ENCODE peak calls at places on chromosomes 7 and 10, in nine cellular contexts. G is esophagus squamous epithelium, N is mesenteric fat pad, F is epithelial cell of esophagus, S is HEK293T, K is T follicular helper cell, A is HS-27A, J is Kasumi-1, D is GM12865. E is an unnamed sample.

GRCh38 chr10:14056545-14057332 is 274.0 kb downstream of the FRMD4A start:
- DNase-seq in F (peak), A (no peak), D (no peak), K (no peak), J (no peak), N (no peak), G (no peak), S (no peak), E (peak)

GRCh38 chr7:13017325-13017853 is 330.0 kb downstream of the ARL4A start:
- DNase-seq in D (no peak), J (no peak), F (peak), A (no peak), G (no peak), K (no peak), N (no peak), S (no peak), E (peak)

GRCh38 chr7:30348083-30348560 is 63.7 kb downstream of the ZNRF2 start:
- DNase-seq in A (peak), K (peak), F (peak), N (no peak), D (peak), G (no peak), J (peak), S (no peak), E (peak)

GRCh38 chr7:16428672-16429071 is 7.3 kb upstream of the CRPPA start:
- DNase-seq in N (no peak), K (no peak), D (no peak), S (no peak), G (no peak), J (peak), A (peak), F (peak), E (no peak)

GRCh38 chr7:101804087-101804631 is 13.3 kb upstream of the CUX1 start:
- DNase-seq in K (peak), J (no peak), N (peak), S (no peak), A (no peak), G (no peak), F (peak), D (peak), E (peak)

GRCh38 chr10:44195120-44196007 is 189.5 kb downstream of the CXCL12 start:
- DNase-seq in A (peak), J (peak), F (no peak), N (no peak), S (no peak), K (no peak), D (no peak), G (no peak), E (no peak)

GRCh38 chr10:58810751-58811150 is 298.1 kb downstream of the BICC1 start:
- DNase-seq in A (no peak), K (no peak), N (no peak), S (no peak), J (no peak), G (no peak), F (peak), D (no peak), E (no peak)

GRCh38 chr10:43264324-43264986 is 2.4 kb downstream of the RASGEF1A start:
- DNase-seq in G (no peak), N (no peak), D (no peak), K (no peak), F (no peak), A (no peak), S (peak), J (no peak), E (no peak)

GRCh38 chr7:128833148-128833938 is 3.1 kb downstream of the FLNC start:
- DNase-seq in N (no peak), G (no peak), K (no peak), J (peak), F (peak), S (no peak), A (no peak), D (no peak), E (peak)

GRCh38 chr7:33905389-33906032 is at the start of gene BMPER:
- DNase-seq in D (no peak), G (no peak), A (no peak), J (no peak), K (no peak), N (no peak), F (peak), S (peak), E (peak)

GRCh38 chr10:97960269-97960869 is 70.1 kb downstream of the CRTAC1 start:
- DNase-seq in A (no peak), D (no peak), N (no peak), G (no peak), S (no peak), F (no peak), K (no peak), J (no peak), E (no peak)

GRCh38 chr7:1156782-1157535 is 3.0 kb downstream of the ZFAND2A start:
- DNase-seq in J (no peak), D (no peak), N (no peak), G (no peak), S (no peak), K (no peak), A (no peak), F (peak), E (no peak)

GRCh38 chr7:26305048-26305868 is 13.6 kb downstream of the SNX10 start:
- DNase-seq in G (no peak), N (no peak), A (no peak), F (no peak), K (no peak), D (peak), J (peak), S (no peak), E (no peak)

GRCh38 chr10:2925631-2926030 is 141.7 kb upstream of the PFKP start:
- DNase-seq in J (peak), D (no peak), A (no peak), N (no peak), F (peak), S (no peak), G (no peak), K (no peak), E (no peak)

GRCh38 chr7:78985509-78985908 is 468.0 kb downstream of the MAGI2 start:
- DNase-seq in F (no peak), S (no peak), D (no peak), A (no peak), N (no peak), G (no peak), J (no peak), K (no peak), E (no peak)